ENCODE peak calls at places on chromosomes 16 and 17, in nine cellular contexts. One of them, this sample, is unnamed.

GRCh38 chr17:77695386-77695785 is 263.1 kb upstream of the TNRC6C start:
- DNase-seq in CD8-positive, alpha-beta T cell: no peak
- DNase-seq in psoas muscle: no peak
- DNase-seq in AG04450: no peak
- DNase-seq in testis: no peak
- DNase-seq in brain microvascular endothelial cell: no peak
- DNase-seq in fibroblast of lung: no peak
- DNase-seq in transverse colon: no peak
- DNase-seq in lower leg skin: no peak
- DNase-seq in this sample: no peak

GRCh38 chr16:79006206-79006605 is 594.3 kb downstream of the MAF start:
- DNase-seq in testis: no peak
- DNase-seq in lower leg skin: no peak
- DNase-seq in psoas muscle: no peak
- DNase-seq in brain microvascular endothelial cell: no peak
- DNase-seq in fibroblast of lung: no peak
- DNase-seq in CD8-positive, alpha-beta T cell: no peak
- DNase-seq in AG04450: no peak
- DNase-seq in transverse colon: no peak
- DNase-seq in this sample: no peak

GRCh38 chr16:85583491-85584181 is 29.5 kb upstream of the GSE1 start:
- DNase-seq in CD8-positive, alpha-beta T cell: peak
- DNase-seq in AG04450: peak
- DNase-seq in testis: no peak
- DNase-seq in fibroblast of lung: peak
- DNase-seq in brain microvascular endothelial cell: peak
- DNase-seq in lower leg skin: no peak
- DNase-seq in psoas muscle: no peak
- DNase-seq in transverse colon: no peak
- DNase-seq in this sample: no peak

GRCh38 chr16:16127469-16128116 is 95.7 kb downstream of the ABCC6 start:
- DNase-seq in psoas muscle: peak
- DNase-seq in fibroblast of lung: peak
- DNase-seq in lower leg skin: peak
- DNase-seq in brain microvascular endothelial cell: peak
- DNase-seq in transverse colon: peak
- DNase-seq in CD8-positive, alpha-beta T cell: peak
- DNase-seq in testis: peak
- DNase-seq in AG04450: peak
- DNase-seq in this sample: no peak

GRCh38 chr17:40871316-40871715 is 4.3 kb upstream of the KRT12 start:
- DNase-seq in lower leg skin: no peak
- DNase-seq in psoas muscle: no peak
- DNase-seq in transverse colon: no peak
- DNase-seq in CD8-positive, alpha-beta T cell: no peak
- DNase-seq in brain microvascular endothelial cell: no peak
- DNase-seq in testis: no peak
- DNase-seq in AG04450: no peak
- DNase-seq in fibroblast of lung: no peak
- DNase-seq in this sample: no peak

GRCh38 chr17:75356260-75356937 is 49.1 kb downstream of the GRB2 start:
- DNase-seq in brain microvascular endothelial cell: no peak
- DNase-seq in CD8-positive, alpha-beta T cell: no peak
- DNase-seq in psoas muscle: no peak
- DNase-seq in fibroblast of lung: no peak
- DNase-seq in lower leg skin: no peak
- DNase-seq in transverse colon: no peak
- DNase-seq in AG04450: no peak
- DNase-seq in testis: no peak
- DNase-seq in this sample: no peak

GRCh38 chr16:83100679-83101078 is 473.9 kb downstream of the CDH13 start:
- DNase-seq in psoas muscle: no peak
- DNase-seq in fibroblast of lung: peak
- DNase-seq in CD8-positive, alpha-beta T cell: no peak
- DNase-seq in lower leg skin: no peak
- DNase-seq in brain microvascular endothelial cell: no peak
- DNase-seq in AG04450: no peak
- DNase-seq in transverse colon: no peak
- DNase-seq in testis: no peak
- DNase-seq in this sample: no peak

GRCh38 chr17:52158450-52159042 is at the start of gene CA10:
- DNase-seq in psoas muscle: peak
- DNase-seq in brain microvascular endothelial cell: no peak
- DNase-seq in fibroblast of lung: no peak
- DNase-seq in lower leg skin: no peak
- DNase-seq in AG04450: no peak
- DNase-seq in transverse colon: no peak
- DNase-seq in testis: no peak
- DNase-seq in CD8-positive, alpha-beta T cell: no peak
- DNase-seq in this sample: no peak

GRCh38 chr16:25030420-25031131 is 15.4 kb upstream of the ARHGAP17 start:
- DNase-seq in transverse colon: no peak
- DNase-seq in brain microvascular endothelial cell: no peak
- DNase-seq in fibroblast of lung: no peak
- DNase-seq in testis: no peak
- DNase-seq in AG04450: no peak
- DNase-seq in lower leg skin: no peak
- DNase-seq in CD8-positive, alpha-beta T cell: no peak
- DNase-seq in psoas muscle: no peak
- DNase-seq in this sample: no peak

GRCh38 chr17:8799001-8799850 is at the start of gene MFSD6L:
- DNase-seq in CD8-positive, alpha-beta T cell: no peak
- DNase-seq in fibroblast of lung: peak
- DNase-seq in transverse colon: peak
- DNase-seq in brain microvascular endothelial cell: peak
- DNase-seq in lower leg skin: peak
- DNase-seq in testis: no peak
- DNase-seq in AG04450: no peak
- DNase-seq in psoas muscle: no peak
- DNase-seq in this sample: no peak
- TF ChIP-seq CTCF in CD8-positive, alpha-beta T cell: no peak
- TF ChIP-seq CTCF in fibroblast of lung: no peak
- TF ChIP-seq CTCF in transverse colon: peak
- TF ChIP-seq CTCF in brain microvascular endothelial cell: no peak
- TF ChIP-seq CTCF in lower leg skin: no peak
- TF ChIP-seq CTCF in testis: no peak
- TF ChIP-seq CTCF in AG04450: no peak
- TF ChIP-seq CTCF in psoas muscle: no peak
- TF ChIP-seq CTCF in this sample: no peak

GRCh38 chr16:2206780-2207433 is 1.7 kb downstream of the MLST8 start:
- DNase-seq in CD8-positive, alpha-beta T cell: no peak
- DNase-seq in testis: no peak
- DNase-seq in fibroblast of lung: no peak
- DNase-seq in transverse colon: no peak
- DNase-seq in lower leg skin: no peak
- DNase-seq in brain microvascular endothelial cell: no peak
- DNase-seq in AG04450: no peak
- DNase-seq in psoas muscle: no peak
- DNase-seq in this sample: no peak
- H3K4me3 ChIP-seq in CD8-positive, alpha-beta T cell: no peak
- H3K4me3 ChIP-seq in testis: no peak
- H3K4me3 ChIP-seq in fibroblast of lung: no peak
- H3K4me3 ChIP-seq in transverse colon: no peak
- H3K4me3 ChIP-seq in lower leg skin: no peak
- H3K4me3 ChIP-seq in brain microvascular endothelial cell: no peak
- H3K4me3 ChIP-seq in AG04450: no peak
- H3K4me3 ChIP-seq in psoas muscle: peak
- H3K4me3 ChIP-seq in this sample: no peak

DNA sequence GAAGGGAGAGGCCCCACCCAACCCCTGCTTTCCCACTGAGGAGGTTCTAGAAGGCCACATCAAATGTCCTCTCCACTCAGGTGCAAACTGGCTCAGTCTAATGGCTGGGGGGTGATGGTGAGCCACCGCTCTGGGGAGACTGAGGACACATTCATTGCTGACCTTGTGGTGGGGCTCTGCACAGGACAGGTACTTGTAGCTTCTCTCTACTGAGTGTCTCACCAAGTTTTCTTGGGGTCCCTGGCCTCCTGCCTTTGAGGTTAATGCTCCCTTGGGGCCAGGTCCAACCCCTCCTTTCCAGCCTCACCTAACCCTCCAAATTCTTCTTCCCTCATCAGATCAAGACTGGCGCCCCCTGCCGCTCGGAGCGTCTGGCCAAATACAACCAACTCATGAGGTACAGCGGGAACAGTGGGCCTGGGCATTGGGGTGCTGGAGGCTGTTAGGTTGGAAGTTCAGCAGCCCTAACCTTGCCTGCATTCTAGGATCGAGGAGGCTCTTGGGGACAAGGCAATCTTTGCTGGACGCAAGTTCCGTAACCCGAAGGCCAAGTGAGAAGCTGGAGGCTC is 5.7 kb downstream of the ENO3 start:
- DNase-seq in testis: no peak
- DNase-seq in transverse colon: no peak
- DNase-seq in fibroblast of lung: no peak
- DNase-seq in CD8-positive, alpha-beta T cell: no peak
- DNase-seq in brain microvascular endothelial cell: no peak
- DNase-seq in lower leg skin: no peak
- DNase-seq in psoas muscle: peak
- DNase-seq in AG04450: no peak
- DNase-seq in this sample: no peak
- TF ChIP-seq CTCF in testis: no peak
- TF ChIP-seq CTCF in transverse colon: no peak
- TF ChIP-seq CTCF in fibroblast of lung: no peak
- TF ChIP-seq CTCF in CD8-positive, alpha-beta T cell: no peak
- TF ChIP-seq CTCF in brain microvascular endothelial cell: peak
- TF ChIP-seq CTCF in lower leg skin: no peak
- TF ChIP-seq CTCF in psoas muscle: peak
- TF ChIP-seq CTCF in AG04450: peak
- TF ChIP-seq CTCF in this sample: no peak

DNA sequence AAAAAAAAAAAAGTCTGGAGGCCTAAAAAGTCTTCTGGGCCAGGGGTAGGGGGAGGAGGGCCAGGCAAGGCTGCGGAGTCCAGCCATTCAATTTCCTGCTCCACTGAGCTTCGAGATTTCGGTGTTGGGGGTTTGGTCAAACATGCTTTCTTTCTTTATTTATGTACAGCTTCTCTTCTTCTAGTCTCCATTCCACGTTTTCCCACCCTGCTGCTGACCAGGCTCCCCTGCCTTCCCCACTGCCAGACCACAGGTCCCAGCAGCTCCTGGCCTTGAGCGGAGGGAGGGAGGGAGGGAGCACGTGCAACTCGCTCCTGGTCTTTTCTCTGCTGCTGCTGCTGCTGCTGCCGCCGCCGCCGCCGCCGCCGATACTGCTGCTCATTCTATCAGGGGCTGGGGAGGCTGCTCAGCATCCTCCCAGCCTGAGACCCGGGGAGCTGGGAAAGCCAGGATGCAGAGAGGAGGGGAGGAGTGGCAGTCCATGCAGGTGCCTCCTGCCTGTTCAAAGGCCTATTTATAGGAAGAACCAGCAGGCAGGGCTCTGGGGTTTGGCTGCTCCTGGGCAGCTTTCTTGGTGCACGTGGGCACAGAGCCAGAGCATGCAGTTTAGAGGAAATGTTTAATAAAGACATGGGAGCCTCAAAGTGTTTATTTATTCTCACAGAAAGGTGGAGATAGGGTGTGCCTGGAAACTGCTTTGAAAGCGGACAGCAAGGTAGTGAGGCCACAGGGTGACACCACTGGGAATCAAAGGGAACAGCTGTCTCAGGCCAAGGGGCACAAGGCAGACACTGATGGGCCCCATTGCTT is 23.4 kb upstream of the ZFHX3 start:
- DNase-seq in CD8-positive, alpha-beta T cell: no peak
- DNase-seq in brain microvascular endothelial cell: no peak
- DNase-seq in fibroblast of lung: peak
- DNase-seq in transverse colon: peak
- DNase-seq in AG04450: no peak
- DNase-seq in testis: peak
- DNase-seq in psoas muscle: peak
- DNase-seq in lower leg skin: no peak
- DNase-seq in this sample: no peak
- H3K4me3 ChIP-seq in CD8-positive, alpha-beta T cell: no peak
- H3K4me3 ChIP-seq in brain microvascular endothelial cell: peak
- H3K4me3 ChIP-seq in fibroblast of lung: peak
- H3K4me3 ChIP-seq in transverse colon: peak
- H3K4me3 ChIP-seq in AG04450: no peak
- H3K4me3 ChIP-seq in testis: peak
- H3K4me3 ChIP-seq in psoas muscle: peak
- H3K4me3 ChIP-seq in lower leg skin: no peak
- H3K4me3 ChIP-seq in this sample: peak

GRCh38 chr17:49225554-49226236 is 4.9 kb downstream of the PHOSPHO1 start:
- DNase-seq in testis: no peak
- DNase-seq in brain microvascular endothelial cell: no peak
- DNase-seq in transverse colon: no peak
- DNase-seq in psoas muscle: no peak
- DNase-seq in CD8-positive, alpha-beta T cell: no peak
- DNase-seq in lower leg skin: no peak
- DNase-seq in AG04450: no peak
- DNase-seq in fibroblast of lung: no peak
- DNase-seq in this sample: no peak

GRCh38 chr17:49223168-49223516 is 7.4 kb downstream of the PHOSPHO1 start:
- DNase-seq in psoas muscle: no peak
- DNase-seq in transverse colon: no peak
- DNase-seq in brain microvascular endothelial cell: no peak
- DNase-seq in testis: no peak
- DNase-seq in fibroblast of lung: no peak
- DNase-seq in lower leg skin: no peak
- DNase-seq in CD8-positive, alpha-beta T cell: no peak
- DNase-seq in AG04450: no peak
- DNase-seq in this sample: no peak

GRCh38 chr17:49224198-49224996 is 6.2 kb downstream of the PHOSPHO1 start:
- DNase-seq in AG04450: no peak
- DNase-seq in brain microvascular endothelial cell: no peak
- DNase-seq in testis: peak
- DNase-seq in lower leg skin: no peak
- DNase-seq in transverse colon: peak
- DNase-seq in psoas muscle: peak
- DNase-seq in CD8-positive, alpha-beta T cell: peak
- DNase-seq in fibroblast of lung: no peak
- DNase-seq in this sample: no peak

GRCh38 chr17:49223517-49224197 is 6.9 kb downstream of the PHOSPHO1 start:
- DNase-seq in psoas muscle: peak
- DNase-seq in CD8-positive, alpha-beta T cell: peak
- DNase-seq in lower leg skin: peak
- DNase-seq in fibroblast of lung: no peak
- DNase-seq in brain microvascular endothelial cell: peak
- DNase-seq in transverse colon: peak
- DNase-seq in testis: peak
- DNase-seq in AG04450: no peak
- DNase-seq in this sample: no peak

GRCh38 chr17:49224997-49225337 is 5.6 kb downstream of the PHOSPHO1 start:
- DNase-seq in brain microvascular endothelial cell: no peak
- DNase-seq in AG04450: no peak
- DNase-seq in fibroblast of lung: no peak
- DNase-seq in transverse colon: no peak
- DNase-seq in CD8-positive, alpha-beta T cell: no peak
- DNase-seq in psoas muscle: no peak
- DNase-seq in testis: no peak
- DNase-seq in lower leg skin: no peak
- DNase-seq in this sample: no peak
- TF ChIP-seq CTCF in brain microvascular endothelial cell: no peak
- TF ChIP-seq CTCF in AG04450: no peak
- TF ChIP-seq CTCF in fibroblast of lung: no peak
- TF ChIP-seq CTCF in transverse colon: no peak
- TF ChIP-seq CTCF in CD8-positive, alpha-beta T cell: no peak
- TF ChIP-seq CTCF in psoas muscle: no peak
- TF ChIP-seq CTCF in testis: no peak
- TF ChIP-seq CTCF in lower leg skin: no peak
- TF ChIP-seq CTCF in this sample: no peak

This sample was measured in epithelial cell of proximal tubule.